ENCODE peak calls at places on chromosomes 13 and 19, in ten cellular contexts. V is lung microvascular endothelial cell; P is stimulated activated naive CD8-positive, alpha-beta T cell treated with anti-CD3 and anti-CD28 coated beads, Interleukin-15, Interleukin-2, amounts not matched to agents 100 U/mL and 50 U/mL, for 24 hours; Q is kidney; N is lower lobe of right lung; K is esophagus squamous epithelium; M is erythroblast; L is hippocampal formation; C is activated naive CD4-positive, alpha-beta T cell; O is osteoblast. J is an unnamed sample.

GRCh38 chr19:10620786-10621185 is 4.6 kb upstream of the SLC44A2 start:
- DNase-seq in V (no peak), P (no peak), Q (no peak), N (no peak), K (no peak), M (no peak), L (no peak), C (no peak), O (no peak), J (no peak)

GRCh38 chr19:42132030-42132628 is at the start of gene POU2F2:
- DNase-seq in V (peak), P (peak), Q (peak), N (peak), K (no peak), M (no peak), L (no peak), C (peak), O (peak), J (peak)

GRCh38 chr19:31154021-31154420 is 195.2 kb downstream of the TSHZ3 start:
- DNase-seq in V (no peak), P (no peak), Q (no peak), N (no peak), K (no peak), M (no peak), L (no peak), C (no peak), O (no peak), J (no peak)

GRCh38 chr19:48330012-48330681 is 4.8 kb downstream of the EMP3 start:
- DNase-seq in V (peak), P (peak), Q (peak), N (peak), K (peak), M (peak), L (peak), C (peak), O (peak), J (peak)

GRCh38 chr13:39350461-39350881 is 252.5 kb downstream of the LHFPL6 start:
- DNase-seq in V (peak), P (no peak), Q (no peak), N (no peak), K (no peak), M (no peak), L (no peak), C (no peak), O (peak), J (peak)

GRCh38 chr13:62388515-62388914 is 972.9 kb upstream of the PCDH20 start:
- DNase-seq in V (no peak), P (no peak), Q (no peak), N (no peak), K (no peak), M (no peak), L (no peak), C (no peak), O (no peak), J (no peak)

GRCh38 chr19:24054044-24054935 is 32.7 kb upstream of the ZNF254 start:
- DNase-seq in V (no peak), P (no peak), Q (no peak), N (no peak), K (no peak), M (no peak), L (no peak), C (no peak), O (no peak), J (no peak)

GRCh38 chr13:24086642-24087041 is 73.9 kb upstream of the SPATA13 start:
- DNase-seq in V (no peak), P (no peak), Q (no peak), N (no peak), K (no peak), M (no peak), L (no peak), C (no peak), O (no peak), J (peak)

GRCh38 chr19:56838930-56839664 is 1.4 kb downstream of the PEG3 start:
- DNase-seq in V (peak), P (no peak), Q (peak), N (peak), K (peak), M (peak), L (peak), C (no peak), O (no peak), J (peak)

GRCh38 chr19:57099199-57099661 is 20.6 kb upstream of the USP29 start:
- DNase-seq in V (peak), P (peak), Q (peak), N (peak), K (no peak), M (peak), L (peak), C (peak), O (peak), J (peak)

GRCh38 chr13:46179576-46180368 is 2.2 kb downstream of the LCP1 start:
- DNase-seq in V (no peak), P (peak), Q (no peak), N (peak), K (peak), M (peak), L (no peak), C (peak), O (no peak), J (no peak)

GRCh38 chr13:46211521-46212351 is at the start of gene LRRC63:
- DNase-seq in V (peak), P (peak), Q (peak), N (peak), K (peak), M (peak), L (peak), C (peak), O (peak), J (peak)

GRCh38 chr13:40484101-40484800 is 182.2 kb downstream of the FOXO1 start:
- DNase-seq in V (no peak), P (no peak), Q (no peak), N (no peak), K (no peak), M (no peak), L (no peak), C (no peak), O (no peak), J (no peak)

GRCh38 chr13:112995395-112996091 is 26.5 kb downstream of the MCF2L start:
- DNase-seq in V (no peak), P (no peak), Q (no peak), N (no peak), K (no peak), M (no peak), L (no peak), C (no peak), O (no peak), J (no peak)

GRCh38 chr13:93547886-93548285 is 321.3 kb downstream of the GPC6 start:
- DNase-seq in V (no peak), P (no peak), Q (no peak), N (no peak), K (no peak), M (no peak), L (no peak), C (no peak), O (no peak), J (no peak)

GRCh38 chr13:43546260-43546659 is 240.5 kb downstream of the ENOX1 start:
- DNase-seq in V (peak), P (no peak), Q (peak), N (no peak), K (no peak), M (peak), L (no peak), C (no peak), O (no peak), J (no peak)

GRCh38 chr13:98974053-98974452 is 3.8 kb downstream of the DOCK9 start:
- DNase-seq in V (peak), P (no peak), Q (no peak), N (no peak), K (no peak), M (no peak), L (no peak), C (no peak), O (no peak), J (no peak)

GRCh38 chr19:57587529-57587928 is 3.6 kb downstream of the ZIK1 start:
- DNase-seq in V (no peak), P (no peak), Q (no peak), N (no peak), K (no peak), M (no peak), L (no peak), C (no peak), O (peak), J (no peak)

GRCh38 chr13:65909501-65909900 is 1320.6 kb downstream of the PCDH9 start:
- DNase-seq in V (no peak), P (no peak), Q (no peak), N (no peak), K (no peak), M (no peak), L (no peak), C (no peak), O (peak), J (no peak)

GRCh38 chr13:67366533-67366932 is 136.4 kb upstream of the PCDH9 start:
- DNase-seq in V (no peak), P (no peak), Q (no peak), N (no peak), K (no peak), M (peak), L (no peak), C (no peak), O (no peak), J (no peak)

GRCh38 chr19:41018736-41019290 is 27.7 kb downstream of the CYP2B6 start:
- DNase-seq in V (no peak), P (no peak), Q (no peak), N (no peak), K (no peak), M (no peak), L (no peak), C (no peak), O (no peak), J (no peak)

GRCh38 chr13:110610955-110611595 is 4.3 kb upstream of the NAXD start:
- DNase-seq in V (no peak), P (no peak), Q (no peak), N (no peak), K (no peak), M (no peak), L (no peak), C (no peak), O (no peak), J (no peak)

GRCh38 chr19:43078311-43078710 is 4.2 kb downstream of the PSG2 start:
- DNase-seq in V (no peak), P (no peak), Q (no peak), N (no peak), K (no peak), M (no peak), L (no peak), C (no peak), O (no peak), J (no peak)

GRCh38 chr13:111143875-111144540 is 28.9 kb downstream of the ARHGEF7 start:
- DNase-seq in V (no peak), P (no peak), Q (no peak), N (no peak), K (no peak), M (no peak), L (no peak), C (no peak), O (peak), J (no peak)

GRCh38 chr13:113638806-113639205 is 19.2 kb downstream of the ATP4B start:
- DNase-seq in V (no peak), P (peak), Q (no peak), N (no peak), K (no peak), M (no peak), L (no peak), C (no peak), O (peak), J (no peak)